ENCODE peak calls at places on chromosomes 4 and X, in seven cellular contexts. S is stimulated activated CD4-positive, alpha-beta T cell treated with anti-CD3 and anti-CD28 coated beads, Interleukin-12 subunit alpha, Interleukin-12 subunit beta, amount 100 ng/mL, for 24 hours; D is HFF-Myc; Q is NCI-H1436; I is heart left ventricle; R is breast epithelium; P is activated naive CD8-positive, alpha-beta T cell treated with anti-CD3 and anti-CD28 coated beads, Interleukin-2, amount 50 U/mL, for 24 hours. T is an unnamed sample.

GRCh38 chr4:158255727-158256324 is 45.5 kb downstream of the TMEM144 start:
- DNase-seq in I (no peak), R (no peak), Q (no peak), S (no peak), P (no peak), D (peak), T (no peak)

GRCh38 chrX:9420513-9420912 is 44.3 kb upstream of the TBL1X start:
- DNase-seq in R (no peak), Q (no peak), I (no peak), S (no peak), P (no peak), D (no peak), T (no peak)

GRCh38 chr4:163344147-163345050 is 707 bp downstream of the NPY5R start:
- DNase-seq in S (no peak), R (no peak), P (no peak), D (no peak), Q (no peak), I (no peak), T (no peak)

GRCh38 chr4:145423017-145423708 is 58.5 kb upstream of the SMAD1 start:
- DNase-seq in Q (no peak), R (no peak), P (no peak), S (no peak), D (no peak), I (no peak), T (no peak)

GRCh38 chrX:131734621-131735020 is 190.7 kb downstream of the OR13H1 start:
- DNase-seq in P (no peak), S (no peak), I (peak), D (no peak), R (peak), Q (no peak), T (peak)

GRCh38 chr4:79338148-79338547 is 12.3 kb upstream of the NAA11 start:
- DNase-seq in D (no peak), S (no peak), P (no peak), Q (no peak), I (no peak), R (no peak), T (no peak)

GRCh38 chrX:30572004-30572403 is 5.6 kb downstream of the TASL start:
- DNase-seq in I (no peak), D (no peak), S (no peak), P (no peak), R (no peak), Q (no peak), T (no peak)

GRCh38 chr4:128249787-128250668 is 37.6 kb downstream of the PGRMC2 start:
- DNase-seq in I (no peak), Q (no peak), P (no peak), S (no peak), D (no peak), R (no peak), T (no peak)

GRCh38 chr4:84852081-84852480 is 114.4 kb downstream of the WDFY3 start:
- DNase-seq in R (no peak), S (no peak), P (no peak), Q (no peak), D (no peak), I (no peak), T (no peak)

GRCh38 chrX:63680423-63680822 is 104.6 kb downstream of the ARHGEF9 start:
- DNase-seq in P (no peak), S (no peak), Q (no peak), D (no peak), I (no peak), R (no peak), T (no peak)

GRCh38 chrX:136251042-136251991 is at the start of gene MAP7D3:
- DNase-seq in Q (peak), S (peak), R (no peak), P (peak), D (no peak), I (peak), T (peak)

GRCh38 chr4:6120361-6120760 is 80.0 kb downstream of the JAKMIP1 start:
- DNase-seq in D (no peak), R (no peak), S (no peak), P (no peak), I (no peak), Q (no peak), T (no peak)